ENCODE peak calls at places on chromosomes 2 and 18, in eight cellular contexts. Q, N, V, B, D, M, R and A are unnamed samples.

GRCh38 chr18:22710628-22711380 is 222.3 kb upstream of the RBBP8 start:
- DNase-seq in V (no peak), Q (peak), B (peak), R (peak), D (no peak), M (no peak), N (no peak), A (no peak)

GRCh38 chr2:131148426-131148825 is 43.3 kb downstream of the PLEKHB2 start:
- DNase-seq in V (no peak), M (no peak), D (no peak), B (no peak), R (no peak), Q (no peak), N (no peak), A (no peak)

GRCh38 chr18:44409524-44409923 is 271.2 kb upstream of the SETBP1 start:
- DNase-seq in N (no peak), R (no peak), D (no peak), V (no peak), Q (no peak), B (no peak), M (no peak), A (no peak)

GRCh38 chr2:71609029-71609428 is 155.7 kb downstream of the DYSF start:
- DNase-seq in M (no peak), N (no peak), Q (peak), R (no peak), V (no peak), D (no peak), B (no peak), A (no peak)

GRCh38 chr2:170929686-170930050 is 615 bp downstream of the GORASP2 start:
- DNase-seq in R (peak), V (no peak), B (peak), N (peak), M (no peak), Q (no peak), D (peak), A (peak)

GRCh38 chr2:191188550-191189093 is 37.8 kb upstream of the STAT4 start:
- DNase-seq in R (no peak), B (no peak), D (no peak), N (no peak), Q (no peak), V (no peak), M (no peak), A (no peak)

GRCh38 chr2:20642026-20642971 is 8.6 kb downstream of the HS1BP3 start:
- DNase-seq in R (peak), Q (peak), D (peak), M (peak), B (peak), N (peak), V (no peak), A (peak)

GRCh38 chr2:150259746-150260145 is 227.7 kb downstream of the RND3 start:
- DNase-seq in N (no peak), V (no peak), R (peak), M (no peak), B (no peak), Q (no peak), D (no peak), A (no peak)

GRCh38 chr2:136305517-136306192 is 187.7 kb upstream of the CXCR4 start:
- DNase-seq in B (peak), M (no peak), R (no peak), D (peak), N (peak), Q (no peak), V (no peak), A (peak)

GRCh38 chr2:230864605-230865323 is at the start of gene ITM2C:
- DNase-seq in D (peak), M (peak), R (peak), B (peak), Q (peak), V (no peak), N (peak), A (peak)

GRCh38 chr2:47195149-47195548 is 40.0 kb upstream of the STPG4 start:
- DNase-seq in D (no peak), V (no peak), M (no peak), R (peak), N (no peak), Q (no peak), B (peak), A (no peak)

GRCh38 chr18:78069784-78070664 is 820.4 kb downstream of the GALR1 start:
- DNase-seq in Q (no peak), M (no peak), B (no peak), D (no peak), N (no peak), V (no peak), R (no peak), A (no peak)

GRCh38 chr2:144099746-144100438 is 420.0 kb downstream of the ZEB2 start:
- DNase-seq in D (no peak), R (peak), M (no peak), N (no peak), V (no peak), Q (no peak), B (peak), A (no peak)

GRCh38 chr18:70907673-70908072 is 618.8 kb downstream of the SOCS6 start:
- DNase-seq in N (no peak), V (no peak), D (peak), Q (no peak), R (no peak), B (no peak), M (no peak), A (no peak)

GRCh38 chr18:45793295-45793965 is 32.0 kb upstream of the SIGLEC15 start:
- DNase-seq in Q (no peak), N (no peak), B (peak), R (peak), D (no peak), V (no peak), M (no peak), A (no peak)

GRCh38 chr2:220533485-220533884 is 906.1 kb downstream of the SLC4A3 start:
- DNase-seq in Q (no peak), V (no peak), B (peak), N (no peak), D (no peak), R (peak), M (no peak), A (no peak)

GRCh38 chr2:215498411-215498810 is 62.5 kb upstream of the FN1 start:
- DNase-seq in B (no peak), R (peak), V (no peak), Q (no peak), M (no peak), N (no peak), D (no peak), A (no peak)

GRCh38 chr2:83022631-83023210 is 1436.4 kb downstream of the SUCLG1 start:
- DNase-seq in Q (no peak), M (no peak), N (no peak), D (no peak), V (no peak), B (peak), R (peak), A (no peak)

GRCh38 chr2:97751752-97752151 is 38.4 kb downstream of the ZAP70 start:
- DNase-seq in R (peak), Q (no peak), M (peak), B (peak), V (no peak), D (no peak), N (no peak), A (no peak)

GRCh38 chr2:10477443-10478297 is 29.5 kb upstream of the ODC1 start:
- DNase-seq in B (no peak), D (no peak), R (no peak), N (peak), Q (no peak), M (peak), V (no peak), A (no peak)

GRCh38 chr2:7749895-7750559 is 832.8 kb downstream of the RNF144A start:
- DNase-seq in D (no peak), V (no peak), N (no peak), Q (no peak), R (no peak), M (no peak), B (no peak), A (no peak)

GRCh38 chr2:62176771-62177170 is 19.1 kb upstream of the B3GNT2 start:
- DNase-seq in Q (no peak), R (no peak), B (no peak), V (no peak), M (no peak), D (no peak), N (no peak), A (no peak)

GRCh38 chr2:83900859-83901258 is 558.2 kb downstream of the SUCLG1 start:
- DNase-seq in Q (no peak), D (no peak), B (peak), V (no peak), N (no peak), M (no peak), R (no peak), A (no peak)

GRCh38 chr2:219213486-219214071 is 5.2 kb downstream of the ABCB6 start:
- DNase-seq in V (no peak), D (no peak), B (no peak), Q (no peak), R (no peak), M (no peak), N (no peak), A (no peak)

GRCh38 chr2:38734299-38735058 is 16.7 kb downstream of the SRSF7 start:
- DNase-seq in B (no peak), D (no peak), V (no peak), Q (peak), N (no peak), M (no peak), R (no peak), A (no peak)

GRCh38 chr2:136156411-136156810 is 38.5 kb upstream of the CXCR4 start:
- DNase-seq in B (no peak), D (no peak), R (no peak), V (no peak), Q (no peak), N (no peak), M (no peak), A (no peak)

GRCh38 chr2:105294046-105294445 is 35.5 kb downstream of the TGFBRAP1 start:
- DNase-seq in B (no peak), Q (no peak), N (no peak), D (no peak), M (no peak), R (no peak), V (no peak), A (no peak)

GRCh38 chr2:196262606-196263005 is 91.2 kb upstream of the STK17B start:
- DNase-seq in B (no peak), R (no peak), D (no peak), N (no peak), V (no peak), Q (no peak), M (no peak), A (no peak)

GRCh38 chr2:85953476-85953875 is 64.7 kb upstream of the ST3GAL5 start:
- DNase-seq in R (peak), M (no peak), B (no peak), Q (no peak), D (no peak), N (no peak), V (no peak), A (no peak)

GRCh38 chr2:211944572-211944971 is 594.0 kb downstream of the ERBB4 start:
- DNase-seq in B (no peak), M (no peak), D (no peak), R (no peak), Q (no peak), V (no peak), N (no peak), A (no peak)

GRCh38 chr2:26039603-26040367 is 5.9 kb downstream of the RAB10 start:
- DNase-seq in B (no peak), D (no peak), N (no peak), M (no peak), V (no peak), Q (no peak), R (peak), A (no peak)

GRCh38 chr18:59149007-59149406 is 9.3 kb downstream of the SEC11C start:
- DNase-seq in Q (no peak), N (no peak), D (no peak), M (no peak), V (no peak), R (no peak), B (no peak), A (no peak)

GRCh38 chr18:70499218-70499691 is 210.4 kb downstream of the SOCS6 start:
- DNase-seq in B (no peak), V (no peak), R (no peak), Q (no peak), N (no peak), D (no peak), M (no peak), A (no peak)